ENCODE peak calls at places on chromosomes 2 and 18, in five cellular contexts. Q is HepG2, I is choroid plexus epithelial cell, O is epithelial cell of esophagus, B is AG09309. L is an unnamed sample.

GRCh38 chr2:128595763-128596452 is 277.2 kb upstream of the HS6ST1 start:
- DNase-seq in Q (no peak), I (no peak), O (no peak), B (no peak), L (no peak)

GRCh38 chr2:26724004-26724750 is 31.7 kb downstream of the KCNK3 start:
- DNase-seq in Q (peak; percentile 36), I (peak; percentile 74), O (peak; percentile 55), B (peak; percentile 61), L (peak; percentile 96)

GRCh38 chr2:38537937-38538525 is 64.7 kb downstream of the HNRNPLL start:
- DNase-seq in Q (no peak), I (peak; percentile 36), O (no peak), B (no peak), L (no peak)

GRCh38 chr2:71672640-71673401 is 219.5 kb downstream of the DYSF start:
- DNase-seq in Q (no peak), I (no peak), O (no peak), B (no peak), L (no peak)

GRCh38 chr18:74303936-74304335 is 11.7 kb upstream of the C18orf63 start:
- DNase-seq in Q (no peak), I (no peak), O (peak; percentile 66), B (no peak), L (peak; percentile 32)

GRCh38 chr2:105934467-105934866 is 189.8 kb downstream of the NCK2 start:
- DNase-seq in Q (peak; percentile 66), I (no peak), O (no peak), B (no peak), L (no peak)

GRCh38 chr2:19752500-19752899 is 149.3 kb downstream of the TTC32 start:
- DNase-seq in Q (no peak), I (no peak), O (no peak), B (no peak), L (peak; percentile 40)

GRCh38 chr18:37207343-37207742 is 358.3 kb downstream of the CELF4 start:
- DNase-seq in Q (no peak), I (no peak), O (no peak), B (no peak), L (no peak)

GRCh38 chr18:57925706-57926105 is 118.3 kb upstream of the NEDD4L start:
- DNase-seq in Q (peak; percentile 9), I (peak; percentile 63), O (peak; percentile 79), B (peak; percentile 10), L (no peak)

GRCh38 chr2:143856973-143857372 is 662.9 kb downstream of the ZEB2 start:
- DNase-seq in Q (no peak), I (peak; percentile 34), O (peak; percentile 61), B (no peak), L (no peak)

GRCh38 chr2:161158882-161159281 is 1.3 kb upstream of the TANK start:
- DNase-seq in Q (no peak), I (no peak), O (no peak), B (no peak), L (no peak)

GRCh38 chr18:63320690-63321265 is 1.2 kb upstream of the BCL2 start:
- DNase-seq in Q (peak; percentile 15), I (peak; percentile 49), O (peak; percentile 33), B (no peak), L (peak; percentile 63)

DNA sequence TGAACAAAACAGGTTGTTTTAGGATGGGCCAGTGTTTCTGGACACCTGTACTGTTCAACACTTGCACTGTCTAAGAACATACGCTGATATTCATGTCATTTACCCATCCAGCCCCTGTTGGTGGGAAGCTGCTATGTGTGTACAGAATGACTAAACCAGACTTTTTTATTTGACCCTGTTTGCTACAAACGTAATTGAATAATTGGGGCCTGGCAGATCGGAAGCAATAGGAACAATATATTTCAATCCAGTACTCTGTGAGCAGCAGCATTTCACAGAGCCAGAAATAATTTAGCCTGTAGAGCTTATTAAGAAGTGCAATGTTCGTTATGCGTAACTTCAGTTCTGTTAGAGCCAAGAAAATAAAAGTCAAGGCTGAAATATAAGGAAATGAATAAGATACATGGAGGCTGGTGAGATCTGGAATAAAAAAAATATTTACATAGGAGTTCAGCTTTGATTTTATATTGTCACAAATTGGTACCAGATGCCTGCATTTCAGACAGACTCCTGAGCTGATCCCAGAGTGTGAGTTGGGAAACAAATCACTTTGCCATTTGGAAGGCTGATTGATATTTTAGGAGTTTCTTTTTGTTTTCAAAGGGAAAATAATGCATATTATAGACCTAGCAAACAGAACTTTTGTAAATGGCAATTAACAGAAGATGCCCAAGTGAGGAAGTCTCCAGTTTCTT is 19.7 kb downstream of the CABLES1 start:
- DNase-seq in Q (no peak), I (no peak), O (no peak), B (no peak), L (no peak)
- TF ChIP-seq CTCF in Q (no peak), I (no peak), O (no peak), B (no peak), L (no peak)

GRCh38 chr18:46167971-46168370 is 63.8 kb downstream of the HAUS1 start:
- DNase-seq in Q (no peak), I (no peak), O (no peak), B (no peak), L (no peak)
- H3K4me3 ChIP-seq in Q (peak overlapping the region; percentile 14), I (no peak overlapping the region), O (no peak overlapping the region), B (no peak overlapping the region), L (no peak overlapping the region)

GRCh38 chr2:218961229-218961628 is 1.8 kb downstream of the CDK5R2 start:
- DNase-seq in Q (no peak), I (no peak), O (no peak), B (no peak), L (no peak)

GRCh38 chr2:218960196-218961165 is 1.0 kb downstream of the CDK5R2 start:
- DNase-seq in Q (no peak), I (no peak), O (no peak), B (no peak), L (no peak)

GRCh38 chr2:218959141-218959731 is at the start of gene CDK5R2:
- DNase-seq in Q (peak; percentile 69), I (peak; percentile 81), O (peak; percentile 80), B (peak; percentile 33), L (peak; percentile 86)

GRCh38 chr2:218958276-218958675 is 1.2 kb upstream of the CDK5R2 start:
- DNase-seq in Q (no peak), I (no peak), O (no peak), B (no peak), L (no peak)

GRCh38 chr2:218959761-218960195 is 312 bp downstream of the CDK5R2 start:
- DNase-seq in Q (no peak), I (no peak), O (no peak), B (no peak), L (no peak)
- TF ChIP-seq CTCF in Q (no peak), I (no peak), O (no peak), B (no peak), L (no peak)

DNA sequence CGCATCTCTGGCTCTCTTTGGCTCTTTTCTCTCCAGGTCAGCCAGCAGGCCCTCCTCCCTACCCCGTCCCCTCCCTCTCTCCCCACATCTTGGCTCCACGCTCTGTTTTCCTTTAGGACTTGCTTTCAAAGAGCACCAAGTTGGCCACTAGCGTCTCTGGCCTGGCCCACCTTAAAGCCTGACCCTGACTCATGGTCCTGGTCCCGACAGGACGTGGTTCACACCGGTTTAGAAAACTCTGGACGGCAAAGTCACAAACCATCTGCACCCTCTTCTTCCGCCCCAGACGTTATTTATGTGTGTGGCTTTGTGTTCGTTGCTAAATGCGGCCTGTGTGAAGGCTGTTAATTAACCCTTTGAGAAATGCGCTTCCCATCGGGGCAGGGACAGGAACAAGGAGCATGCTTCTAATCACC is 169.0 kb upstream of the HAAO start:
- DNase-seq in Q (no peak), I (no peak), O (no peak), B (no peak), L (peak; percentile 67)
- H3K4me3 ChIP-seq in Q (no peak overlapping the region), I (no peak overlapping the region), O (no peak overlapping the region), B (no peak overlapping the region), L (no peak overlapping the region)

L was measured in cardiac fibroblast.